ENCODE peak calls at places on chromosomes 7 and 10, in seven cellular contexts. V is heart right ventricle, D is stomach, P is transverse colon, O is HCT116, B is BE2C, M is neural progenitor cell. F is an unnamed sample.

GRCh38 chr7:91228327-91228726 is 35.9 kb upstream of the FZD1 start:
- DNase-seq in V (no peak), D (no peak), P (no peak), O (no peak), B (no peak), M (no peak), F (no peak)

GRCh38 chr7:43825391-43825808 is 43.9 kb downstream of the MRPS24 start:
- DNase-seq in V (no peak), D (no peak), P (no peak), O (no peak), B (no peak), M (no peak), F (no peak)

GRCh38 chr10:127740596-127740995 is 3.6 kb downstream of the FOXI2 start:
- DNase-seq in V (no peak), D (no peak), P (no peak), O (no peak), B (no peak), M (no peak), F (no peak)

GRCh38 chr7:549891-550625 is 30.4 kb upstream of the PDGFA start:
- DNase-seq in V (no peak), D (no peak), P (no peak), O (no peak), B (no peak), M (no peak), F (no peak)

GRCh38 chr7:158263110-158263963 is 324.3 kb downstream of the PTPRN2 start:
- DNase-seq in V (no peak), D (no peak), P (peak), O (no peak), B (no peak), M (no peak), F (no peak)

GRCh38 chr7:106313456-106313891 is 28.7 kb upstream of the NAMPT start:
- DNase-seq in V (no peak), D (no peak), P (no peak), O (no peak), B (no peak), M (no peak), F (no peak)

GRCh38 chr10:107865691-107866090 is 701.2 kb upstream of the SORCS1 start:
- DNase-seq in V (no peak), D (no peak), P (no peak), O (no peak), B (no peak), M (no peak), F (no peak)

GRCh38 chr7:2821842-2822507 is 22.1 kb downstream of the GNA12 start:
- DNase-seq in V (no peak), D (no peak), P (no peak), O (no peak), B (no peak), M (no peak), F (no peak)

GRCh38 chr10:97169911-97170693 is 15.7 kb downstream of the SLIT1 start:
- DNase-seq in V (peak), D (peak), P (peak), O (no peak), B (peak), M (no peak), F (peak)

GRCh38 chr7:96679886-96680285 is 29.8 kb downstream of the SEM1 start:
- DNase-seq in V (no peak), D (no peak), P (no peak), O (no peak), B (no peak), M (no peak), F (no peak)

GRCh38 chr7:83849135-83849534 is 200.2 kb upstream of the SEMA3E start:
- DNase-seq in V (no peak), D (no peak), P (no peak), O (no peak), B (no peak), M (no peak), F (no peak)

GRCh38 chr10:89576696-89577095 is 41.3 kb upstream of the SLC16A12 start:
- DNase-seq in V (no peak), D (no peak), P (no peak), O (no peak), B (no peak), M (no peak), F (no peak)

GRCh38 chr10:95588025-95588424 is 26.9 kb upstream of the SORBS1 start:
- DNase-seq in V (no peak), D (peak), P (peak), O (no peak), B (no peak), M (no peak), F (no peak)

GRCh38 chr7:1671876-1672451 is 1.9 kb downstream of the ELFN1 start:
- DNase-seq in V (no peak), D (no peak), P (no peak), O (no peak), B (no peak), M (no peak), F (peak)

GRCh38 chr7:66556549-66557213 is 72.0 kb upstream of the KCTD7 start:
- DNase-seq in V (no peak), D (no peak), P (no peak), O (no peak), B (no peak), M (no peak), F (no peak)
- TF ChIP-seq CTCF in V (no peak), D (no peak), P (no peak), O (no peak), B (no peak), M (no peak), F (no peak)

GRCh38 chr10:26550774-26551526 is 112.8 kb downstream of the APBB1IP start:
- DNase-seq in V (no peak), D (no peak), P (no peak), O (peak), B (no peak), M (peak), F (no peak)
- TF ChIP-seq CTCF in V (no peak), D (no peak), P (no peak), O (peak), B (no peak), M (peak), F (no peak)

GRCh38 chr10:133226251-133226808 is 3.7 kb upstream of the UTF1 start:
- DNase-seq in V (no peak), D (no peak), P (no peak), O (no peak), B (no peak), M (no peak), F (no peak)
- TF ChIP-seq CTCF in V (no peak), D (no peak), P (no peak), O (no peak), B (no peak), M (peak), F (no peak)

GRCh38 chr7:150715293-150715692 is 1.1 kb upstream of the GIMAP1 start:
- DNase-seq in V (no peak), D (no peak), P (no peak), O (no peak), B (no peak), M (no peak), F (no peak)
- TF ChIP-seq CTCF in V (no peak), D (no peak), P (no peak), O (no peak), B (no peak), M (no peak), F (no peak)

GRCh38 chr7:87561702-87562101 is 39.0 kb downstream of the ABCB1 start:
- DNase-seq in V (no peak), D (no peak), P (no peak), O (no peak), B (no peak), M (no peak), F (no peak)
- TF ChIP-seq CTCF in V (no peak), D (no peak), P (no peak), O (no peak), B (no peak), M (no peak), F (no peak)

GRCh38 chr10:11706911-11707567 is 35.1 kb upstream of the ECHDC3 start:
- DNase-seq in V (no peak), D (no peak), P (no peak), O (no peak), B (no peak), M (no peak), F (no peak)
- TF ChIP-seq CTCF in V (no peak), D (no peak), P (no peak), O (no peak), B (no peak), M (peak), F (no peak)

GRCh38 chr10:126097558-126098215 is 201.3 kb downstream of the FANK1 start:
- DNase-seq in V (no peak), D (no peak), P (no peak), O (no peak), B (no peak), M (no peak), F (no peak)
- TF ChIP-seq CTCF in V (no peak), D (no peak), P (no peak), O (peak), B (no peak), M (no peak), F (no peak)

GRCh38 chr10:106866244-106866845 is 298.2 kb downstream of the SORCS1 start:
- DNase-seq in V (no peak), D (no peak), P (no peak), O (no peak), B (no peak), M (no peak), F (no peak)

GRCh38 chr10:106857728-106858127 is 306.8 kb downstream of the SORCS1 start:
- DNase-seq in V (no peak), D (no peak), P (no peak), O (no peak), B (no peak), M (no peak), F (no peak)

GRCh38 chr10:106864031-106864430 is 300.5 kb downstream of the SORCS1 start:
- DNase-seq in V (no peak), D (no peak), P (no peak), O (no peak), B (no peak), M (no peak), F (no peak)

DNA sequence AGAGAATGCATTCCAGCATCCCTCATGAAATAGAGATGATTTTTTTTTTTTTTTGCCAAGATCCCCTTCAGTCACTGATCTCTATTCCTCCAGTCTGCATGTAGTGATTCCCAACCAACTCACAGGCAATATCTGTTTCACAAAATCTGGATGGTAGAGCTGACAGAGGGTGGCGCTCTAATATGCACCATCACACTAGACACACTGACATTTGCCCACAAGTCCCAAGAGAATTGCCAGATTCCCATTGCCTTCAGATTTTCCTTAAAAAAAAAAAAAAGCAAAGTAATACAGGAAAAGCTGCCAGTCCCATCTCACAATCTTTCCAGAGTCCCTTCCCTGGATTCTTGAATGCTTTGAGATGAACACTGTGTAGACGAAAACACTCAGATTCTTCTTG is 301.0 kb downstream of the SORCS1 start:
- DNase-seq in V (no peak), D (no peak), P (no peak), O (no peak), B (peak), M (peak), F (no peak)
- TF ChIP-seq CTCF in V (no peak), D (no peak), P (no peak), O (no peak), B (peak), M (peak), F (no peak)

DNA sequence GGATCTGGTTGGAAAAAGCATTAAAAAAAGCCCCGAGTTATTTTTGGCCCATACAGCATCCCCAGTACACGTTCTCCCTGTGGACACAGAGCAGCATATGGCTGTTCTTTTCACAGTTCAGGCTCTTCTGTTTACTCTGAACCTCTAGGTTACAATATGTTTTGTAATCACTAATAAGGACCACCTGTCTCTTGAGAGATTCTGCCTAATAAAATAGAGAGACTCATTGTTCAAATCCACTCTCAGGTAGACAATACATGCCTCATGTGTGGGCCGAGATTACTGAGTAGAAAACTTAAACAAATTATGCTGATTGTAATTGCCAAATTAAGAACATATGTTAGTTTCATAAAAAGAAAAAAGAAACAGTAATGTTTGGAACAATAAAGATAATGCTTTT is 647.7 kb downstream of the GRM8 start:
- DNase-seq in V (no peak), D (no peak), P (no peak), O (no peak), B (no peak), M (no peak), F (no peak)
- TF ChIP-seq CTCF in V (no peak), D (no peak), P (no peak), O (no peak), B (no peak), M (no peak), F (no peak)

F was measured in body of pancreas.